ENCODE peak calls at places on chromosomes 7 and 10, in five cellular contexts. K is GM12878, Q is uterus, J is Peyer's patch, M is heart left ventricle. C is an unnamed sample.

GRCh38 chr10:116741391-116742351 is 695 bp downstream of the HSPA12A start:
- DNase-seq in M (no peak), Q (peak), J (no peak), K (no peak), C (no peak)

GRCh38 chr7:90222811-90223725 is 11.5 kb downstream of the STEAP2 start:
- DNase-seq in Q (peak), J (peak), K (no peak), M (peak), C (no peak)

GRCh38 chr7:2247141-2247985 is 5.3 kb downstream of the NUDT1 start:
- DNase-seq in K (no peak), M (no peak), J (no peak), Q (no peak), C (no peak)

GRCh38 chr10:126268104-126268900 is 120.0 kb downstream of the ADAM12 start:
- DNase-seq in Q (no peak), K (no peak), M (no peak), J (no peak), C (no peak)

GRCh38 chr7:19572566-19572965 is 136.3 kb downstream of the POLR1F start:
- DNase-seq in Q (peak), K (no peak), M (no peak), J (no peak), C (no peak)

GRCh38 chr7:123580406-123581161 is 21.0 kb upstream of the ASB15 start:
- DNase-seq in M (no peak), Q (no peak), J (no peak), K (no peak), C (no peak)

GRCh38 chr10:72019085-72019876 is 55.1 kb downstream of the CHST3 start:
- DNase-seq in K (no peak), Q (no peak), M (no peak), J (no peak), C (no peak)

GRCh38 chr7:48255046-48255445 is 83.8 kb downstream of the ABCA13 start:
- DNase-seq in M (no peak), K (peak), J (no peak), Q (no peak), C (no peak)

GRCh38 chr7:3670898-3671297 is 369.8 kb downstream of the SDK1 start:
- DNase-seq in M (no peak), K (no peak), Q (no peak), J (no peak), C (no peak)

GRCh38 chr10:6929157-6929830 is 349.2 kb upstream of the PRKCQ start:
- DNase-seq in J (no peak), M (no peak), K (no peak), Q (no peak), C (no peak)

GRCh38 chr7:115654384-115655181 is 376.0 kb downstream of the TFEC start:
- DNase-seq in J (no peak), K (no peak), Q (no peak), M (no peak), C (no peak)

GRCh38 chr7:101486764-101487458 is 124.2 kb downstream of the COL26A1 start:
- DNase-seq in K (no peak), M (peak), J (no peak), Q (peak), C (no peak)

GRCh38 chr10:62727935-62728334 is 76.6 kb upstream of the ADO start:
- DNase-seq in M (no peak), J (no peak), K (no peak), Q (no peak), C (no peak)

GRCh38 chr7:2024227-2024918 is 208.4 kb downstream of the MAD1L1 start:
- DNase-seq in K (no peak), M (peak), Q (no peak), J (peak), C (no peak)

GRCh38 chr7:84058311-84059076 is 136.1 kb downstream of the SEMA3A start:
- DNase-seq in Q (no peak), J (no peak), M (no peak), K (no peak), C (no peak)

GRCh38 chr7:155299539-155300202 is 2.0 kb downstream of the INSIG1 start:
- DNase-seq in K (no peak), M (no peak), J (no peak), Q (no peak), C (no peak)

GRCh38 chr7:48165157-48165556 is 6.1 kb upstream of the ABCA13 start:
- DNase-seq in J (no peak), K (no peak), M (no peak), Q (no peak), C (no peak)

GRCh38 chr10:107427021-107427420 is 262.5 kb upstream of the SORCS1 start:
- DNase-seq in J (no peak), K (no peak), M (no peak), Q (no peak), C (no peak)

GRCh38 chr7:128781126-128781525 is 5.5 kb upstream of the OPN1SW start:
- DNase-seq in J (no peak), K (no peak), Q (peak), M (peak), C (no peak)

GRCh38 chr7:24932815-24933214 is 47.2 kb downstream of the OSBPL3 start:
- DNase-seq in K (no peak), J (no peak), M (peak), Q (no peak), C (no peak)

GRCh38 chr10:52351911-52352310 is 37.8 kb downstream of the DKK1 start:
- DNase-seq in M (no peak), J (no peak), K (no peak), Q (no peak), C (no peak)

GRCh38 chr10:48518926-48519730 is 85.7 kb downstream of the ARHGAP22 start:
- DNase-seq in J (no peak), K (no peak), Q (no peak), M (no peak), C (no peak)

GRCh38 chr7:134059921-134060320 is 67.2 kb upstream of the LRGUK start:
- DNase-seq in J (no peak), M (no peak), K (no peak), Q (no peak), C (no peak)

GRCh38 chr7:114422478-114423217 is 8.0 kb downstream of the FOXP2 start:
- DNase-seq in K (no peak), J (no peak), Q (no peak), M (no peak), C (no peak)

GRCh38 chr7:114416089-114416990 is 1.7 kb downstream of the FOXP2 start:
- DNase-seq in M (no peak), Q (no peak), J (no peak), K (no peak), C (no peak)

GRCh38 chr7:114418117-114418516 is 3.5 kb downstream of the FOXP2 start:
- DNase-seq in K (no peak), M (no peak), J (no peak), Q (no peak), C (no peak)

GRCh38 chr7:114423218-114423496 is 8.5 kb downstream of the FOXP2 start:
- DNase-seq in M (no peak), K (no peak), Q (no peak), J (no peak), C (no peak)

DNA sequence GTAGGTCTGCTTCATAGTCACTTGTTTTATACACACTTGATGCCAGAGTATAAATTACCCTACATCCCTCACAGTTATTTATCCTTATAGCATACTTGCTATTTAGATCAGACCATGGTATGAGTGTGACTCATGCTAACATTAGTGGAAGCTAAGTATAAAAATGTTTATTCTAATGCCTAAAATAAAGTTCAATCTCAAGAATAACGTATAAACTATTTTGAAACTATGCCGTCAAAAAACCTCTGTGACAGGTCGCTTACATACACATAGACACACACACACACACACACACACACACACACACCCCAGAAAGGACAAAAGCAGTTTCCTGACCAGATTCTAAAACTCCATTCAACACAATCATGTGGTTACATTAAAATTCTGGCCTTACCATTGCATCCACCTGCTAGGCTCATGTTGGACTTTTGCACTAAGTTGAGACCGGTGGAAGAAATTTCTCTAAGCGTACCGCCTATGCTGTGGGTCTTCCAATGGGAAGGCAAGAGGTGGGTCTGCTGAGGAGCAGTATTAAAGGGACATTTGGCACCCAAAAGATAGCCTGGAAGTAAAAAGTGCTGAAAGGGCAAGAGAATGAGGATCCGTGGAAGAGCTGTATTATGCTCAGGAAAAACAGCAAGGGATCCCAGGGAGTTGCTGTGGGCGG is 5.0 kb downstream of the FOXP2 start:
- DNase-seq in K (no peak), M (no peak), Q (no peak), J (no peak), C (no peak)
- TF ChIP-seq POLR2A in K (no peak), M (no peak), Q (no peak), J (no peak), C (no peak)

GRCh38 chr10:119651514-119652327 is 541 bp downstream of the BAG3 start:
- DNase-seq in J (peak), M (no peak), Q (no peak), K (no peak), C (peak)
- TF ChIP-seq POLR2A in J (no peak), M (peak), Q (peak), K (peak), C (no peak)

DNA sequence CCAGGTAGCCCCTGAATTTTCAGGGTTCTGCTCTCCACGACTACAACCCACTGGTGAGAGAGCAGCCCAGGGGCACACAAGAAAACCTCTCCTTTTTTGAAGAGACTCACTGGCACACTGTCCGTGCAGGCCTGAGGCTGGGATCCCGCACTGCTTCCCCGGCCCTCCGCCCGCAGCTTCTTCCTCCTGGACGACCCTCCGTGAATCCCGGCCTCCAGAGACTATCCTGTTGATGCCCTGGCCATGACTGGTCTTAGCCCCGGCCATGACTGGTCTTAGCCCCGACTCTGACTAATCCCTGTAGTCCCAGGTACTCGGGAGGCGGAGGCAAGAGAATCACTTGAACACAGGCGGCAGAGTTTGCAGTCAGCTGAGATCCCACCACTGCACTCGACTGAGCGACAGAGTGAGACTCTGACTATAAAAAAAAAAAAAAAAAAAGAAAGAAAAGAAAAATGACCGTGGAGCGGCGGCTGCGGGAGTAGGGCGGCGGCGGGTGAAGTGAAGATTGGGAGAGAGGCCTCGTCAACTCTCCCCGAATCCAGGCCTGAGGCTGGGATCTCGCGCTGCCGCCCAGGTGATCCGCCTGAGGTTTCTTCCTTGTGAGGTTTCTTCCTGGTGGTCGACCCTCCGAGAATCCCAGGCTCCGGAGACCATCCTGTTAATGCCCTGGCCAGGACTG is 196.4 kb downstream of the ZNF716 start:
- DNase-seq in M (no peak), K (no peak), J (no peak), Q (no peak), C (no peak)
- TF ChIP-seq POLR2A in M (no peak), K (no peak), J (no peak), Q (no peak), C (no peak)

GRCh38 chr7:99500637-99501009 is 542 bp upstream of the ZNF394 start:
- DNase-seq in M (no peak), K (no peak), Q (no peak), J (no peak), C (no peak)

GRCh38 chr7:99505324-99505662 is 831 bp downstream of the ZKSCAN5 start:
- DNase-seq in J (no peak), M (no peak), Q (no peak), K (no peak), C (no peak)

GRCh38 chr7:99504603-99505323 is at the start of gene ZKSCAN5:
- DNase-seq in Q (peak), M (peak), J (peak), K (peak), C (peak)

GRCh38 chr7:99499713-99500636 is at the start of gene ZNF394:
- DNase-seq in M (peak), K (peak), Q (peak), J (peak), C (peak)

DNA sequence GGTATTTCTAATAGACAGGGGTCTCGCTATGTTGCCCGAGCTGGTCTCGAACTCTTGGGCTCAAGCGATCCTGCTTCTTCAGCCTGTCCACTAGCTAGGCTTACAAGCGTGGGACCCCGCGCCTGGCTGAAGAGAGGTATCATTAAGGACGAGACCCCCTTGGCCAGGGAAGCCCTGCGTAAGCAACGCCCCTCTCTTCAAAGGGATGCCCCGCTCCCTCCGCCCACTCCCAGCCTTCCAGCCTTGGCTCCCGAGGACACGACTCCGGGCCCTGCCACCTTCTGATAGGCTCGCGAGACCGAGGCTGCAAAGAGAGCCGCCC is 220 bp upstream of the ZKSCAN5 start:
- DNase-seq in J (no peak), Q (no peak), K (no peak), M (no peak), C (peak)
- TF ChIP-seq POLR2A in J (no peak), Q (no peak), K (no peak), M (peak), C (no peak)

DNA sequence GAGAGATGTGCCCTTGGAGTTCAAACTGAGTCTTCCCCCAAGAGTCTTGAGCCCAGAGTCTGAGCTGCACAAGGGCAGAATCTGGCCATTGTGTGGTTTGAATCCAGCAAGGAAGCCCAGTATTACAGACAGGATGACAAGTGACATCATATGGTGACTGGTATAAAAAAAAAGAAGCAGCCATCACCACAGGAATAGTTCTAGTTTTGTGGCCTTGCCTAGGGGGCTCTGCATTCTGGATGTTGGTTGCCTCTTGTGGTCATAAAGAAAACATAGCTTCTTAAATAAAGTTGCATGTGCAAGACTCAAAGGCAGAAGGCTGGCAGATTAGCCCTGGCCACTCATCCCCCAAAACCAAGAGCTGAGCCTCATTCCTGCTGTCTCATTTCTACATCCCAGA is 16.8 kb upstream of the LRRC72 start:
- DNase-seq in M (no peak), J (no peak), K (no peak), Q (no peak), C (no peak)
- TF ChIP-seq POLR2A in M (no peak), J (no peak), K (no peak), Q (no peak), C (no peak)

DNA sequence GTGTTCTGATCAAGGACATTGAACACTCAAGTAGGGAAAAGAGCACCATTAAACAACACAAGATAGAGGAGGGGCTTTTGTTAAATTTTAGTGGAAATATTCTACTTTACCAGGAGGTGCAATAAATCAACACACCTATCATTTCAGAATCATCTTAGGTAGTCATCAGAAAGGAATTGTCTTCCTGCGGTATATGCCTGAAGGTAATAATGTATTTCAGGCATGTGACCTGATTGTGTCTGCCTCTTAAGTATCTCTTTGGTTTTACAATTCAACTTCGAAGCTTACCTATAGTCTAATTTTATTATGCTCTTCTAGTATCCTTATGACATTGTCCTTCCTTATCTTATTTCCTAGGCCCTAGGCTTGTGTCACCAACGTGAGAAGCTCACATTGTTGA is 58.6 kb upstream of the LAMB4 start:
- DNase-seq in K (no peak), Q (no peak), M (no peak), J (no peak), C (no peak)
- TF ChIP-seq POLR2A in K (no peak), Q (no peak), M (no peak), J (no peak), C (no peak)